ENCODE peak calls at places on chromosomes 5 and 9, in seven cellular contexts. O is pancreas, B is PC-9, G is glutamatergic neuron, L is A549, S is B cell, I is left ventricle myocardium inferior. H is an unnamed sample.
A peak's percentile ranks its signal among the peaks of the same experiment; 100 is the strongest.

GRCh38 chr5:31317642-31318041 is 124.2 kb downstream of the CDH6 start:
- DNase-seq in O (no peak), B (no peak), G (peak; percentile 50), L (no peak), S (no peak), I (no peak), H (no peak)

GRCh38 chr9:14240491-14240890 is 73.5 kb downstream of the NFIB start:
- DNase-seq in O (no peak), B (no peak), G (no peak), L (no peak), S (no peak), I (no peak), H (no peak)

GRCh38 chr5:80275347-80275746 is 19.5 kb upstream of the SERINC5 start:
- DNase-seq in O (no peak), B (no peak), G (no peak), L (peak; percentile 41), S (no peak), I (no peak), H (no peak)

GRCh38 chr5:42242210-42242609 is 181.0 kb upstream of the GHR start:
- DNase-seq in O (no peak), B (no peak), G (no peak), L (no peak), S (no peak), I (no peak), H (no peak)

GRCh38 chr9:116471093-116471906 is 215.8 kb upstream of the TRIM32 start:
- DNase-seq in O (no peak), B (no peak), G (no peak), L (no peak), S (no peak), I (peak; percentile 21), H (no peak)

GRCh38 chr9:100602302-100602930 is 24.5 kb downstream of the CAVIN4 start:
- DNase-seq in O (no peak), B (peak; percentile 51), G (no peak), L (peak; percentile 64), S (no peak), I (no peak), H (peak; percentile 54)

GRCh38 chr5:89428624-89429023 is 545.6 kb upstream of the MEF2C start:
- DNase-seq in O (no peak), B (no peak), G (no peak), L (no peak), S (no peak), I (no peak), H (no peak)

GRCh38 chr5:113031557-113031956 is 55.0 kb downstream of the DCP2 start:
- DNase-seq in O (no peak), B (no peak), G (no peak), L (no peak), S (no peak), I (no peak), H (no peak)

GRCh38 chr5:78634634-78635033 is 13.9 kb downstream of the LHFPL2 start:
- DNase-seq in O (no peak), B (no peak), G (no peak), L (peak; percentile 24), S (no peak), I (no peak), H (no peak)

GRCh38 chr9:131441441-131441840 is 47.6 kb downstream of the PRRC2B start:
- DNase-seq in O (no peak), B (no peak), G (no peak), L (no peak), S (peak; percentile 81), I (no peak), H (no peak)

GRCh38 chr5:68251386-68251785 is 35.8 kb downstream of the PIK3R1 start:
- DNase-seq in O (no peak), B (no peak), G (no peak), L (no peak), S (no peak), I (peak; percentile 27), H (no peak)

GRCh38 chr9:96318921-96319560 is 17.1 kb upstream of the HSD17B3 start:
- DNase-seq in O (no peak), B (no peak), G (no peak), L (no peak), S (no peak), I (no peak), H (no peak)

GRCh38 chr9:90891656-90892055 is 90.0 kb downstream of the SYK start:
- DNase-seq in O (no peak), B (no peak), G (no peak), L (no peak), S (no peak), I (no peak), H (no peak)

GRCh38 chr5:38257236-38258036 is 923 bp upstream of the EGFLAM start:
- DNase-seq in O (no peak), B (no peak), G (peak; percentile 26), L (no peak), S (no peak), I (no peak), H (no peak)

GRCh38 chr5:34686762-34687268 is 30.7 kb downstream of the RAI14 start:
- DNase-seq in O (peak; percentile 89), B (peak; percentile 90), G (no peak), L (peak; percentile 99), S (no peak), I (peak; percentile 65), H (peak; percentile 88)

GRCh38 chr9:110321055-110321454 is 16.6 kb downstream of the TXNDC8 start:
- DNase-seq in O (no peak), B (no peak), G (no peak), L (no peak), S (no peak), I (no peak), H (no peak)

GRCh38 chr5:54049963-54050362 is 260.4 kb downstream of the ARL15 start:
- DNase-seq in O (no peak), B (no peak), G (no peak), L (peak; percentile 60), S (no peak), I (no peak), H (peak; percentile 59)

DNA sequence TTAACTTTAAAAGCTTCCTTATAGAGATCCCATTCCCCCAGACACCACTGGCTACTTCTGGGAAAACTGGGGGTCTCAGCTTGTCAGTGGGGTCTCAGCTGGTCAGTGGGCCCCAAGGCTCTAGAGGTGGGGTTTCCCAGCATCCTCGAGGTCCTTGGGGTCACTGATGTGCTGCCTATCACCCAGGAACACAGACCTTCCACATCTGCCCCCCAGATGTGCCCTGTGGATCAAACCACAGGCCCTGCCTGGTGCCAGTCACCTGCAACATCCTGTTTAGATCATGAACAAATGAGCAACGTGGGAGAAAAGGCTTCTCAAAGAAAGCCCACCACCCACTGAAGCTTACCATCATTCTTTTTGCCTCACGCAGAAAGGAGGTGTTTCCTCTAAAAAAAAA is 165.6 kb upstream of the FSTL4 start:
- DNase-seq in O (no peak), B (no peak), G (no peak), L (no peak), S (no peak), I (no peak), H (no peak)
- TF ChIP-seq CTCF in O (no peak), B (no peak), G (no peak), L (no peak), S (no peak), I (no peak), H (no peak)

GRCh38 chr5:149125386-149125891 is 15.9 kb upstream of the ABLIM3 start:
- DNase-seq in O (peak; percentile 64), B (peak; percentile 75), G (peak; percentile 18), L (no peak), S (no peak), I (no peak), H (no peak)
- TF ChIP-seq CTCF in O (no peak), B (peak; percentile 61), G (no peak), L (no peak), S (no peak), I (peak; percentile 35), H (peak; percentile 51)

GRCh38 chr5:179344301-179345178 is 721 bp downstream of the ADAMTS2 start:
- DNase-seq in O (no peak), B (no peak), G (peak; percentile 57), L (no peak), S (no peak), I (no peak), H (no peak)
- TF ChIP-seq CTCF in O (no peak), B (no peak), G (no peak), L (no peak), S (no peak), I (peak; percentile 15), H (peak; percentile 59)

GRCh38 chr9:21141427-21141882 is at the start of gene IFNW1:
- DNase-seq in O (no peak), B (no peak), G (no peak), L (peak; percentile 10), S (no peak), I (no peak), H (no peak)
- TF ChIP-seq CTCF in O (no peak), B (no peak), G (no peak), L (no peak), S (no peak), I (no peak), H (peak; percentile 4)

GRCh38 chr5:141100243-141100805 is at the start of gene PCDHB3:
- DNase-seq in O (peak; percentile 34), B (no peak), G (peak; percentile 73), L (peak; percentile 20), S (no peak), I (peak; percentile 40), H (peak; percentile 68)
- TF ChIP-seq CTCF in O (no peak), B (no peak), G (peak; percentile 62), L (no peak), S (peak; percentile 26), I (peak; percentile 50), H (peak; percentile 84)

H was measured in HFFc6.